ENCODE peak calls at places on chromosomes 11 and 22, in eight cellular contexts. I is activated T-cell treated with anti-CD3 and anti-CD28 coated beads, Interleukin-2, amount 50 U/mL, for 4 hours; X is mucosa of descending colon; Z is lung microvascular endothelial cell; W is NCI-H1436; F is stimulated activated CD4-positive, alpha-beta T cell treated with anti-CD3 and anti-CD28 coated beads, TNF-alpha, amount 100 ng/mL, for 24 hours; C is nephron progenitor cell; R is HTR-8/SVneo. U is an unnamed sample.

GRCh38 chr22:38317995-38318715 is 922 bp upstream of the CSNK1E start:
- DNase-seq in C (no peak), X (peak; percentile 87), W (no peak), R (peak; percentile 84), Z (peak; percentile 92), F (no peak), I (no peak), U (no peak)

GRCh38 chr11:11661356-11662040 is 39.7 kb upstream of the GALNT18 start:
- DNase-seq in R (no peak), F (no peak), W (no peak), Z (no peak), C (no peak), X (no peak), I (no peak), U (no peak)

GRCh38 chr22:21665047-21665851 is 563 bp upstream of the PPIL2 start:
- DNase-seq in C (no peak), I (no peak), R (no peak), F (no peak), X (no peak), Z (no peak), W (no peak), U (no peak)

GRCh38 chr22:35352214-35353111 is 28.4 kb upstream of the HMOX1 start:
- DNase-seq in I (peak; percentile 28), C (peak; percentile 39), F (peak; percentile 20), Z (peak; percentile 78), R (no peak), W (no peak), X (peak; percentile 59), U (no peak)

GRCh38 chr22:37421468-37421877 is 5.8 kb downstream of the ELFN2 start:
- DNase-seq in Z (no peak), F (no peak), X (no peak), C (no peak), R (no peak), W (no peak), I (no peak), U (no peak)

GRCh38 chr11:109123811-109124787 is 297.9 kb upstream of the C11orf87 start:
- DNase-seq in R (no peak), I (no peak), Z (no peak), C (peak; percentile 25), W (no peak), X (no peak), F (no peak), U (no peak)

GRCh38 chr11:23284626-23285025 is 424.4 kb upstream of the CCDC179 start:
- DNase-seq in C (no peak), I (no peak), X (no peak), W (no peak), R (no peak), Z (no peak), F (no peak), U (no peak)

GRCh38 chr11:32562839-32563599 is 20.6 kb upstream of the EIF3M start:
- DNase-seq in R (no peak), X (no peak), F (no peak), Z (no peak), C (peak; percentile 33), I (no peak), W (no peak), U (no peak)

GRCh38 chr11:798093-798713 is at the start of gene SLC25A22:
- DNase-seq in R (no peak), W (peak; percentile 77), Z (peak; percentile 81), C (peak; percentile 94), X (peak; percentile 87), I (peak; percentile 80), F (peak; percentile 66), U (peak; percentile 56)

GRCh38 chr22:24474221-24474620 is 20.9 kb upstream of the UPB1 start:
- DNase-seq in X (no peak), F (no peak), I (no peak), Z (peak; percentile 84), W (no peak), R (peak; percentile 65), C (no peak), U (no peak)

GRCh38 chr22:50329236-50329635 is 2.4 kb upstream of the DENND6B start:
- DNase-seq in X (no peak), Z (no peak), C (no peak), R (no peak), W (no peak), I (no peak), F (no peak), U (no peak)

GRCh38 chr11:36672815-36673450 is 74.9 kb upstream of the RAG2 start:
- DNase-seq in F (no peak), C (no peak), Z (peak; percentile 60), X (peak; percentile 65), R (peak; percentile 7), I (no peak), W (no peak), U (no peak)

GRCh38 chr11:59755701-59756495 is 722 bp downstream of the STX3 start:
- DNase-seq in Z (peak; percentile 88), X (peak; percentile 88), R (peak; percentile 77), F (no peak), C (peak; percentile 52), I (peak; percentile 44), W (no peak), U (peak; percentile 35)

GRCh38 chr11:12680246-12680939 is 6.2 kb downstream of the TEAD1 start:
- DNase-seq in C (peak; percentile 80), I (no peak), Z (no peak), X (peak; percentile 92), W (peak; percentile 87), F (no peak), R (no peak), U (peak; percentile 36)

GRCh38 chr11:48017105-48017874 is 36.9 kb downstream of the PTPRJ start:
- DNase-seq in Z (no peak), C (no peak), R (no peak), I (no peak), F (no peak), W (no peak), X (no peak), U (no peak)

GRCh38 chr11:93740031-93740801 is 1.1 kb downstream of the TAF1D start:
- DNase-seq in I (peak; percentile 13), Z (peak; percentile 12), X (peak; percentile 38), W (no peak), R (peak; percentile 30), F (peak; percentile 18), C (peak; percentile 16), U (no peak)

GRCh38 chr11:131823772-131824171 is 453.4 kb downstream of the NTM start:
- DNase-seq in I (no peak), R (no peak), Z (no peak), W (no peak), C (no peak), X (no peak), F (no peak), U (no peak)

GRCh38 chr22:44196241-44196640 is 15.5 kb downstream of the PARVG start:
- DNase-seq in R (no peak), X (no peak), C (no peak), W (no peak), F (no peak), Z (no peak), I (no peak), U (no peak)

GRCh38 chr11:70090989-70091388 is 12.9 kb downstream of the ANO1 start:
- DNase-seq in C (no peak), R (no peak), W (peak; percentile 48), F (no peak), I (no peak), Z (no peak), X (no peak), U (no peak)

GRCh38 chr22:30434775-30435315 is 9.3 kb downstream of the MTFP1 start:
- DNase-seq in W (no peak), X (no peak), C (no peak), Z (no peak), F (no peak), R (no peak), I (no peak), U (no peak)

GRCh38 chr11:64259533-64260067 is 8.3 kb downstream of the PLCB3 start:
- DNase-seq in X (no peak), R (no peak), C (no peak), W (no peak), Z (no peak), I (no peak), F (no peak), U (no peak)

GRCh38 chr11:69010964-69011623 is 2.0 kb downstream of the MRGPRF start:
- DNase-seq in I (no peak), Z (peak; percentile 35), X (peak; percentile 76), R (peak; percentile 88), F (no peak), W (no peak), C (peak; percentile 80), U (no peak)

GRCh38 chr11:69277074-69277809 is 16.7 kb upstream of the MYEOV start:
- DNase-seq in F (no peak), W (no peak), R (no peak), C (no peak), I (no peak), Z (no peak), X (no peak), U (no peak)

GRCh38 chr11:2887526-2888195 is 2.1 kb upstream of the CDKN1C start:
- DNase-seq in C (no peak), I (no peak), R (no peak), W (no peak), F (no peak), Z (no peak), X (peak; percentile 15), U (no peak)

GRCh38 chr11:63536669-63537292 is at the start of gene PLAAT4:
- DNase-seq in I (no peak), R (peak; percentile 36), X (peak; percentile 59), C (no peak), W (no peak), Z (peak; percentile 79), F (no peak), U (peak; percentile 30)

GRCh38 chr22:20155330-20156041 is 4.6 kb upstream of the CCDC188 start:
- DNase-seq in Z (peak; percentile 77), I (no peak), C (no peak), X (peak; percentile 21), F (no peak), R (no peak), W (peak; percentile 86), U (no peak)

GRCh38 chr11:10784229-10785145 is 24.2 kb downstream of the EIF4G2 start:
- DNase-seq in Z (peak; percentile 68), W (peak; percentile 3), I (no peak), R (no peak), X (no peak), F (no peak), C (no peak), U (no peak)

GRCh38 chr22:31332886-31333285 is 13.3 kb downstream of the PATZ1 start:
- DNase-seq in R (no peak), X (no peak), Z (peak; percentile 56), F (no peak), W (no peak), I (no peak), C (no peak), U (no peak)

GRCh38 chr11:31819533-31820437 is 8.7 kb upstream of the PAX6 start:
- DNase-seq in C (peak; percentile 35), R (no peak), F (no peak), I (no peak), Z (no peak), X (no peak), W (no peak), U (no peak)

GRCh38 chr11:16843307-16843706 is 104.9 kb downstream of the C11orf58 start:
- DNase-seq in F (no peak), W (peak; percentile 53), R (no peak), Z (peak; percentile 13), C (no peak), X (peak; percentile 54), I (no peak), U (no peak)

GRCh38 chr22:44703269-44703870 is 1.4 kb downstream of the PRR5 start:
- DNase-seq in R (no peak), C (no peak), X (no peak), W (no peak), F (no peak), I (no peak), Z (no peak), U (no peak)

GRCh38 chr22:27329471-27329870 is 472.1 kb downstream of the MN1 start:
- DNase-seq in C (no peak), I (no peak), F (no peak), W (no peak), X (no peak), Z (no peak), R (no peak), U (no peak)

GRCh38 chr11:19931141-19931767 is 218.6 kb downstream of the NAV2 start:
- DNase-seq in W (no peak), X (no peak), F (no peak), R (no peak), I (no peak), Z (no peak), C (no peak), U (no peak)

GRCh38 chr11:37449146-37449545 is 851.1 kb upstream of the RAG2 start:
- DNase-seq in R (peak; percentile 9), I (no peak), X (no peak), Z (no peak), W (peak; percentile 41), F (no peak), C (no peak), U (no peak)

U was measured in caudate nucleus.